ENCODE peak calls at places on chromosomes 2 and 18, in four cellular contexts. D, W, X and E are unnamed samples. For H3K9me3, the result is how much of the 10 kb centered on the place peaks cover.

GRCh38 chr18:70243545-70243944 is 38.1 kb upstream of the RTTN start:
- DNase-seq in D (no peak), W (no peak), X (no peak), E (no peak)

GRCh38 chr2:241893265-241893664 is 23.7 kb downstream of the RTP5 start:
- DNase-seq in D (peak), W (no peak), X (no peak), E (no peak)

GRCh38 chr2:207200136-207200535 is 34.4 kb upstream of the KLF7 start:
- DNase-seq in D (no peak), W (no peak), X (no peak), E (no peak)

GRCh38 chr2:71000780-71001591 is 6.3 kb upstream of the TEX261 start:
- DNase-seq in D (peak), W (peak), X (peak), E (peak)

GRCh38 chr2:119696005-119696404 is 17.0 kb downstream of the TMEM177 start:
- DNase-seq in D (no peak), W (no peak), X (no peak), E (no peak)

GRCh38 chr2:227890495-227891079 is 19.2 kb downstream of the DAW1 start:
- DNase-seq in D (no peak), W (peak), X (no peak), E (no peak)

GRCh38 chr2:196651387-196652094 is 12.0 kb downstream of the CCDC150 start:
- DNase-seq in D (no peak), W (no peak), X (no peak), E (no peak)

GRCh38 chr2:227821043-227821942 is 7.7 kb downstream of the CCL20 start:
- DNase-seq in D (no peak), W (no peak), X (peak), E (no peak)

GRCh38 chr2:199659207-199659606 is 191.8 kb downstream of the FTCDNL1 start:
- DNase-seq in D (peak), W (peak), X (no peak), E (peak)
- H3K4me3 ChIP-seq in D (peak), W (peak), X (peak), E (peak)

GRCh38 chr2:217326238-217327022 is 466.6 kb upstream of the TNP1 start:
- DNase-seq in D (no peak), W (peak), X (no peak), E (no peak)
- H3K27ac ChIP-seq in D (no peak), W (no peak), X (no peak), E (no peak)

GRCh38 chr18:8930990-8931648 is 171.4 kb upstream of the NDUFV2 start:
- DNase-seq in D (no peak), W (no peak), X (no peak), E (no peak)
- H3K9me3 ChIP-seq in D (under half), W (under half), X (under half), E (under half)

DNA sequence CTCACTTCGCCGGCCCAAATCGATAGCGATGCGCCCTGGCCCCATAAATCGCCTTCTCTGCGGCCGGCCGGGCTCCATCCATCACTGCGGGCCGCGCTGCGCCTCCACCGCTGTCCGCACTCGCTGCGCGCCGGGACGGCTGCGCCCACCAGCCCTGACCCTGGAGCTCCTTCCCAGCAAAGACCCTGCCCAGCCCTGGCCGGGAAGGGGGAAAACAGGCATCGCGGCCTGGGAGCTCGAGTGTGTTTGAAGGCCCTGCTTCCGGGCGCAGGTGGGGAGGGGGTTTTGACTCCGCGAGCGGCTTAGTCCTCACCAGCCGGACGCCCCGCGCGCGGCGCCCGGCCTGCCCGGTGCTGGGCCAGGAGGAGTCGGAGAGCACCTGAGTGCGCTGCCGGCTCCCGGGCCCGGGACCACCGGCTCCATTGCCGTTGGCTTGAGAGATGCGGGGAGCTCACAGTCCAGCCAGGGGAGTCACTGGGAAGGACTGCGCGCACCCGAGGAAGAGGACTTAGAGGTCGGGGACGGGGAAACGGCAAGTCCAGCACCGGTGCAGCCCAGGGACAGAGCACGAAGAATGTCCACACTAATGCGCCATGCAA is 1.1 kb downstream of the PAX8 start:
- DNase-seq in D (no peak), W (peak), X (no peak), E (no peak)
- H3K4me3 ChIP-seq in D (no peak), W (no peak), X (no peak), E (no peak)

DNA sequence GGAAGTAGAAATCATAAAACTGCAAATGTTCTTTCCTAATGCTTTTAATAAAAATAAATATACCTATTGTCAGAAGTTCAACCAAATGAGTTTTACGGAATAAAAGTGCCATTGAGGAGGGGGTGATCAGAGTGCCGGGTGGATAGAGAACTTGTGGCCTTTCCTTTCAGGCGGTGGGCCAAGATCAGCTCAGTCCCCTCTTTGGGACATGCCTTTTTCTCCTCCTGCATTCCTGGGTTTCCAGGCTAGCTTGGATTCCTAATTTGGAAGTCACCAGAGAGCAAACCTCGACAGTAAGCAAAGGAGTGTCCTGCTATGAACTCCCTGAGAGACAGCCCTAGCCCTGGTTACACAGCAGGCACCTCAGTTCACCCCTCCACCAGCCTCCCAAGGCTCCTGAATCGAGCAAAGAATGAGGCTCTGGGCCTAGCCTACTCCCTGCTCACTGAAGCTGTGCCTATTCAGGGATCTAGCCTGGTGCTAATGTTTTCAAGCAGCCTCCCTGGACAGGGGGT is 66.8 kb upstream of the RMDN2 start:
- DNase-seq in D (no peak), W (no peak), X (peak), E (no peak)
- H3K27ac ChIP-seq in D (no peak), W (peak), X (peak), E (no peak)

DNA sequence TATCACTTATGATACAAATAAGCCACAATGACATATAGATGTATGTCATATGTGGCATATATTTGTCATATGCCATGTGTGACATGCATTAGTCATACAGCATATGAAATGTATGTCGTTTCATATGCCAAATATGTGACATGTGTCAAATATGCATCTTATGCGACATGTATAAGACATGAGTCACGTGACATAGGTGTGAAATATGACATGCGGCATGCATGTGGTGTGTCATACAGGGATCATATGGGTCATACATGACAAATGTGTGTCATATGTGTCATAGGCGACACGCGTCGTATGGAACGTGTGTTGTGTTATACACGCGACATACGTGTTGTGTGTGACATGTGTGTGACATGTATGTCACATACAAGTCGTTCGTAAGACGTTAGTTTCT is 2154.0 kb upstream of the PIK3C3 start:
- DNase-seq in D (no peak), W (no peak), X (no peak), E (no peak)
- H3K9me3 ChIP-seq in D (under half), W (under half), X (under half), E (under half)

GRCh38 chr18:8962906-8963635 is 139.4 kb upstream of the NDUFV2 start:
- DNase-seq in D (no peak), W (no peak), X (no peak), E (no peak)
- H3K4me3 ChIP-seq in D (no peak), W (no peak), X (no peak), E (no peak)